ENCODE peak calls at places on chromosomes 1 and 21, in five cellular contexts. A is fibroblast of mammary gland, T is AG04450, Q is heart right ventricle, F is IMR-90. X is an unnamed sample.

GRCh38 chr1:9294910-9295636 is 2.4 kb downstream of the SPSB1 start:
- DNase-seq in Q (peak), F (peak), A (peak), T (no peak), X (peak)

GRCh38 chr1:77889240-77889637 is 815 bp downstream of the NEXN start:
- DNase-seq in F (peak), T (peak), A (peak), Q (no peak), X (peak)

GRCh38 chr1:179867493-179868330 is 9.9 kb downstream of the TOR1AIP2 start:
- DNase-seq in Q (peak), A (peak), F (peak), T (no peak), X (peak)

GRCh38 chr1:151975311-151976014 is 18.2 kb downstream of the S100A10 start:
- DNase-seq in F (no peak), A (no peak), Q (no peak), T (no peak), X (no peak)

GRCh38 chr21:29939859-29940245 is at the start of gene GRIK1:
- DNase-seq in A (peak), T (no peak), F (no peak), Q (no peak), X (peak)

GRCh38 chr1:3163356-3163755 is 94.4 kb downstream of the PRDM16 start:
- DNase-seq in Q (no peak), T (no peak), F (no peak), A (no peak), X (no peak)

GRCh38 chr21:16536661-16537359 is 807.0 kb downstream of the USP25 start:
- DNase-seq in A (peak), F (peak), Q (no peak), T (no peak), X (peak)

GRCh38 chr1:19828546-19828945 is 13.5 kb upstream of the RNF186 start:
- DNase-seq in T (no peak), F (peak), Q (no peak), A (peak), X (no peak)

GRCh38 chr1:159952932-159953331 is 1.1 kb downstream of the SLAMF9 start:
- DNase-seq in T (no peak), Q (no peak), A (no peak), F (no peak), X (no peak)

GRCh38 chr1:183920651-183921050 is 115.7 kb downstream of the RGL1 start:
- DNase-seq in A (no peak), T (no peak), F (no peak), Q (no peak), X (no peak)

GRCh38 chr1:203338335-203339036 is 12.4 kb downstream of the FMOD start:
- DNase-seq in T (no peak), A (peak), F (peak), Q (peak), X (peak)

GRCh38 chr1:62361426-62361825 is 42.2 kb upstream of the KANK4 start:
- DNase-seq in Q (no peak), A (no peak), F (no peak), T (no peak), X (no peak)
- TF ChIP-seq CTCF in Q (no peak), A (no peak), F (no peak), T (no peak), X (no peak)

DNA sequence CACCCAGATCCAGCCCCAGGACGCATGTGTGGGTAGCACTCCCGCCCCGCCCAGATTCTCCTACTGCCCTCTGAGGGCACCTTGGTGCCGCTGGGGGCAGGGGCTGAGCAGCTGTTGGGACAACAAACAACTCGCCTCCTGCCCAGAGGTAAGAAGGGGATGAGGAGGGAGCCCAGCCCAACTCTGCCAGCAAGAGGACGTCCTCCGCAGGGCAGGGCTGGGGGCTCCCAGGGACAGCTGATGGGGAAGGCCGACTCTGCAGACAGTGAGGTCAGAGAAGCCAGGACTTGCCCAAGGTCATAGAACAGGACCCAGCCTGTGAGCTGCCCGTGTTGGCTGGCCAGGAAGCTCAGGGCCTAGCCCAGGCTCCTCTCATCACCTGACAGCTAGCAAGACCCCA is 18.8 kb downstream of the RAP1GAP start:
- DNase-seq in Q (no peak), F (no peak), T (no peak), A (no peak), X (no peak)
- TF ChIP-seq CTCF in Q (no peak), F (no peak), T (no peak), A (no peak), X (no peak)

GRCh38 chr1:230555826-230556225 is 86.5 kb upstream of the COG2 start:
- DNase-seq in Q (no peak), T (no peak), F (no peak), A (no peak), X (no peak)
- TF ChIP-seq CTCF in Q (no peak), T (no peak), F (no peak), A (no peak), X (no peak)

DNA sequence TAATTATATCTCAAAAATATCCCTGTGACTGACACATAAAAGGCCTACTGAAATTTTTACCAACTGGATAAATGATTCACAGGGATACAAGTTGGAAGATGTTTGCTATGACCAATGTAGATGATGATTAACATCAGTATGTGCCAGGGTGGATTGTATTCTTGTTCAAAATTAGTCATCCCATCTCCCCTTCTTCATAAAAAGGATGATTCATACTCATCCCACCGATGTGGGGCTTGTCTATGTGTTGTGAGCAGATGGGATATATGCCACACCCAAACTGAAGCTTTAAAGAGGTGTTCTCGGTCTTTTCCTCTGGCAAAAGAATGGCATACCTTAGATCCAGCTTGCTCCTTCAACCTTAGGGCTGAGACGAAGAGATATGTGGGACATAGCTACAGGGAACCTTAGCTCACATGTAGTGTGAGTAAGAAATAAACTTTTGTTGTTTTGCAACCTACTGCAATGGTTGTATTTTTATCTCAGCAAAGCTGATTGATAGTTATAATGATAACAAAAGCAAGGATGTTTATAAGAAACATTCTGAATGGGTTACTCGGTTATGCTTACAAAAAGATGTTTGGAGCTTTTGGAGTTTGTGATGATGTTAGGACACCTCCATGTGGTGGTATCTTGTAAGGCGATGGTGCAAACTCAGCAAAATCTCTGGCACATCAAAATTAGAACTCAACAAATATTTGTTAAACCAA is 29.4 kb downstream of the SPATA17 start:
- DNase-seq in T (peak), Q (no peak), A (peak), F (peak), X (peak)
- TF ChIP-seq CTCF in T (peak), Q (peak), A (peak), F (peak), X (peak)

DNA sequence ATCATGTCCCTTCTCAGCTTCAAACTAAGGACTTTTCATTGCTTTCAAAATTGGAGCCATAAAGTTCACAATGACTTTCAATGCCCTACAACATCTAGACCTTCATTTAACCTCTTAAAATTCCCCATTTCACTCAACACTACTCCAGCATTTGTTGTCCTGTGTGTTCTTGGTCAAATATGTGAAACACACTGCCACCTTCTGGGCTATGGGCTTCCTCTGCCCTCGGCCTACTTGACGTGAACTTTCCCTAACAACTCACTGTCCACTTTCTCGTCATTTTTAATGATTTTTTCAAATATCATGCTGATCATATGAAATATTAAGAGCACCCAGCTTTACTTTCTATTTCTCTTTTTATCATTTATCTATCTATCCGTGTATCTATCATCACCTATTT is 2018.4 kb downstream of the NCAM2 start:
- DNase-seq in Q (no peak), T (no peak), F (no peak), A (no peak), X (no peak)
- TF ChIP-seq CTCF in Q (no peak), T (no peak), F (no peak), A (no peak), X (no peak)

DNA sequence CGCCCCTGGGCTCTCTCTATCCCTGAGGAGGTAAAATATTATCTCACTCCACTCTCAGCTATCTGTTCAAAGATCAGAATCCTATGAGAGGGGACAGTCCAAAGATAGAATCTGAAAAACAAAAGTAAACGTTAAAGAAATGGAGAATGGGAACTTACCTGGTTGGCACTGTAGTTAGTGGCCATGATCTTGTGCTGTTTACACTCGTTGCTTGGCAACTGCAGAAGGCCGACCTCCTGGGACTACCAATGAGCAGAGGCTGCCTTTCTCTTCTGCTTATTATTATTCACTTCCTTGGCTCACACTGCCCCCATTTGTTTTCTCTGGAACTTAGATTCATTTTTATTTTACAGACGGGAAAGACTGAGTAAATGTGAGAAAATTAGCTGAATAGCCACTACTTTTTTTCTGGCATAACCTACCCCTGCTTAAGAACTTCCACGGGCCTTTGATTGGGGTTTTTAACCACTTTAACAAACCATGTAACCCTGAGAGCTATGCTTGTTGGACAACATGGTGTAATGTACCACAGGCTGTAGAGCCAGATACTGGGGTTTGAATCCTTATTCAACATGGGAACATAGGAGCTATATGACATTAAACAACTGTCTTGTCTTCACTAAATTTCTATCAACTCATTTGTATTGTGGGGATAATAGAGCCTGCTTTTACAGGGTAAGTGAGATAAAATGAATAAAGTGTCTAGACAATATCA is at the start of gene CFAP126:
- DNase-seq in T (no peak), A (peak), F (peak), Q (peak), X (peak)
- TF ChIP-seq CTCF in T (no peak), A (peak), F (peak), Q (peak), X (no peak)

DNA sequence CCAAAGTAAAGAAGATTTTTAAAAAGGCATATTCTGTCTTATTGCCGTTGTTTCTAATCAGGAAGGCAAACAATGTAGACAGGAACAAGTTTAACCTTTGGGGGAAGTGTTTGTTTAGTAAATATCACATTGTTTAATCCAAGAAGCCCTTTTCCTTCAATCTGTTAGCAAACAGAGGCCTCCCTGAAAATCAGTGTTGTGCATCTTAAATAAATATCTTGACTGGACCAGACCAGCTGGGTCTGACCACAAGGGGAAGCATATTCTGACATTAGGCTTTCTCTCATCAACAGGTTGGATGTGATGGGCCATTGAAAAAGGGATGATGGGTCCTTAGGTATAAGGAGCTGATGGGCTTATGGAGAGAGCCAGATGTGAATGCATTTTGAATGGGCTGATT is 81.8 kb upstream of the SGIP1 start:
- DNase-seq in F (no peak), Q (no peak), T (no peak), A (no peak), X (no peak)
- TF ChIP-seq CTCF in F (no peak), Q (no peak), T (peak), A (peak), X (no peak)

GRCh38 chr1:70142120-70142519 is 63.3 kb downstream of the LRRC40 start:
- DNase-seq in A (peak), Q (no peak), F (peak), T (no peak), X (peak)
- TF ChIP-seq CTCF in A (peak), Q (peak), F (peak), T (peak), X (peak)